ENCODE peak calls at places on chromosomes 11 and 22, in four cellular contexts. O is stomach, X is HCT116, S is tibial nerve. J is an unnamed sample.

GRCh38 chr11:86947541-86947940 is 7.7 kb downstream of the FZD4 start:
- DNase-seq in O (no peak), X (no peak), S (no peak), J (no peak)

GRCh38 chr11:112826026-112826425 is 135.2 kb upstream of the NCAM1 start:
- DNase-seq in O (no peak), X (no peak), S (no peak), J (no peak)

GRCh38 chr11:83467841-83468240 is 181.7 kb upstream of the CCDC90B start:
- DNase-seq in O (no peak), X (no peak), S (no peak), J (no peak)

GRCh38 chr22:46004105-46004866 is 27.3 kb upstream of the WNT7B start:
- DNase-seq in O (no peak), X (no peak), S (no peak), J (no peak)

GRCh38 chr22:49119551-49119952 is 708.1 kb downstream of the BRD1 start:
- DNase-seq in O (no peak), X (no peak), S (no peak), J (no peak)

GRCh38 chr11:76888989-76889388 is 28.3 kb downstream of the ACER3 start:
- DNase-seq in O (no peak), X (no peak), S (no peak), J (peak; percentile 81)

GRCh38 chr11:73189723-73190556 is 28.1 kb upstream of the P2RY2 start:
- DNase-seq in O (peak; percentile 18), X (no peak), S (no peak), J (no peak)

GRCh38 chr22:28989035-28989464 is 72.6 kb downstream of the C22orf31 start:
- DNase-seq in O (no peak), X (no peak), S (no peak), J (no peak)

GRCh38 chr22:20056696-20057386 is 23.2 kb upstream of the DGCR8 start:
- DNase-seq in O (no peak), X (no peak), S (no peak), J (no peak)

GRCh38 chr11:123434262-123434661 is 4.2 kb downstream of the GRAMD1B start:
- DNase-seq in O (no peak), X (peak; percentile 43), S (no peak), J (no peak)

GRCh38 chr22:33024626-33025025 is 33.6 kb downstream of the SYN3 start:
- DNase-seq in O (no peak), X (no peak), S (no peak), J (no peak)

GRCh38 chr11:10478066-10478465 is 23.0 kb downstream of the AMPD3 start:
- DNase-seq in O (no peak), X (no peak), S (no peak), J (no peak)

GRCh38 chr22:43796567-43796966 is 15.5 kb downstream of the EFCAB6 start:
- DNase-seq in O (no peak), X (peak; percentile 6), S (no peak), J (no peak)

GRCh38 chr11:134359646-134360045 is 27.9 kb downstream of the GLB1L2 start:
- DNase-seq in O (no peak), X (no peak), S (no peak), J (no peak)

GRCh38 chr11:123357990-123358827 is 71.9 kb upstream of the GRAMD1B start:
- DNase-seq in O (no peak), X (no peak), S (no peak), J (no peak)

GRCh38 chr11:6647836-6648235 is 7.8 kb downstream of the DCHS1 start:
- DNase-seq in O (no peak), X (no peak), S (no peak), J (no peak)

GRCh38 chr11:31903225-31904074 is 92.3 kb upstream of the PAX6 start:
- DNase-seq in O (no peak), X (no peak), S (peak; percentile 13), J (no peak)

GRCh38 chr11:76233936-76234703 is 27.8 kb upstream of the WNT11 start:
- DNase-seq in O (no peak), X (no peak), S (peak; percentile 62), J (peak; percentile 82)

GRCh38 chr11:126669416-126669815 is 313.9 kb downstream of the ST3GAL4 start:
- DNase-seq in O (no peak), X (no peak), S (no peak), J (no peak)

GRCh38 chr11:72038491-72038890 is 39.8 kb downstream of the IL18BP start:
- DNase-seq in O (peak; percentile 55), X (no peak), S (peak; percentile 71), J (no peak)

GRCh38 chr11:68497761-68498160 is 37.2 kb downstream of the PPP6R3 start:
- DNase-seq in O (no peak), X (no peak), S (no peak), J (no peak)

GRCh38 chr22:20966883-20967696 is at the start of gene AIFM3:
- DNase-seq in O (no peak), X (no peak), S (no peak), J (no peak)

GRCh38 chr11:129861702-129862107 is 33.7 kb downstream of the NFRKB start:
- DNase-seq in O (peak; percentile 89), X (peak; percentile 61), S (peak; percentile 32), J (no peak)

GRCh38 chr11:19816040-19816439 is 103.4 kb downstream of the NAV2 start:
- DNase-seq in O (no peak), X (no peak), S (no peak), J (no peak)

GRCh38 chr22:48743601-48744282 is 1083.9 kb downstream of the BRD1 start:
- DNase-seq in O (peak; percentile 18), X (no peak), S (no peak), J (no peak)

GRCh38 chr22:22770881-22771280 is 116.7 kb upstream of the IGLL5 start:
- DNase-seq in O (no peak), X (no peak), S (no peak), J (no peak)

GRCh38 chr11:108669711-108670110 is 4.8 kb downstream of the DDX10 start:
- DNase-seq in O (no peak), X (no peak), S (no peak), J (no peak)

GRCh38 chr11:14308897-14309387 is 50.0 kb downstream of the RRAS2 start:
- DNase-seq in O (no peak), X (no peak), S (no peak), J (no peak)

GRCh38 chr11:113618360-113618759 is 87.7 kb downstream of the TMPRSS5 start:
- DNase-seq in O (no peak), X (no peak), S (no peak), J (no peak)

GRCh38 chr11:27398413-27398780 is 35.4 kb upstream of the CCDC34 start:
- DNase-seq in O (no peak), X (no peak), S (no peak), J (no peak)

GRCh38 chr22:48335442-48336139 is 1492.1 kb downstream of the BRD1 start:
- DNase-seq in O (no peak), X (no peak), S (no peak), J (no peak)

GRCh38 chr11:33670250-33671011 is 30.2 kb downstream of the C11orf91 start:
- DNase-seq in O (no peak), X (no peak), S (no peak), J (no peak)

GRCh38 chr11:90476442-90477007 is 253.7 kb upstream of the CHORDC1 start:
- DNase-seq in O (peak; percentile 37), X (peak; percentile 21), S (peak; percentile 5), J (peak; percentile 27)

DNA sequence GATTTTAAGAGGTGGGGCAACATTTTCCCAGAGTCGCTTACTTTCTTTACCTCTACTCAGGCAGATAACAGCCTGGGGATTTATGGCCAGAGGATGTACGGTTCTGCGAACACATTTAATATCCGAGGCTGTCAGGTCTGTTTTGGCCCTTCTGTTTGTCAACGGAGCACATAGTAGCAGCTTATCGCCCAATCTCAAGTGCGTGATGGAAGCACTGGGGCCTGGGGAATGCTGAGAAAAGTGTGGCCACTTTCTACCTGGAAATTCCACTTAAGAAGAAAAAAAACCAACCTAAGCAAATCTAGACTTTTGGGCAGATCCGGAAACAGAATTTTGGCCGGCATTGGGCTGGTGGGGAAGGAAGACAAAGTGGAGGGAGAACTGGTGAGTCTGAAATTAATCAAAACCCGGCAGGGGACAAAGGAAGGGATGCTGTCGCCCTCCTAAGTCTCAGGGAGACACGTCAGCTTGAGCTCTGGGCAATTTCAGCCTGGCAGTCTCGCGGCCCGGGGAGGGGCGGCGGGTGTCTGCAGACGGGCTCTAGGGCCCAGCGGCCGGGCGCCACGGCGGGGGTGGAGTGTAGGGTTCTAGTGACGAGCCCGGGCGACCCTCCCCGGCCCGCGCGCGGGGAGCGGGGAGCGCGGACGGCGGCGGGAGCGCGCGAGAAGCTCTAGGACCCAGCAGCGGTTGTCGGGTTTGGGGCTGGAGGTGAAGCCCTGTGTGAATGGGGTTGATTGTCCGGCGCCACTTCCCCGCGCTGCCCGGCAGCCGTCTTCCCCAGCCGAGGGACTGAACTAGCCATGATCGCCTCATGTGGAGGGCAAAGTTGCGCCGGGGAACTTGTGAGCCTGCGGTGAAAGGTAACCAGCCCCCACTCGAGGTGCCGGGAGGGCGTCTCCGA is at the start of gene AMOTL1:
- DNase-seq in O (peak; percentile 71), X (peak; percentile 65), S (peak; percentile 78), J (peak; percentile 88)
- TF ChIP-seq POLR2A in O (no peak), X (peak; percentile 21), S (peak; percentile 53), J (peak; percentile 51)

DNA sequence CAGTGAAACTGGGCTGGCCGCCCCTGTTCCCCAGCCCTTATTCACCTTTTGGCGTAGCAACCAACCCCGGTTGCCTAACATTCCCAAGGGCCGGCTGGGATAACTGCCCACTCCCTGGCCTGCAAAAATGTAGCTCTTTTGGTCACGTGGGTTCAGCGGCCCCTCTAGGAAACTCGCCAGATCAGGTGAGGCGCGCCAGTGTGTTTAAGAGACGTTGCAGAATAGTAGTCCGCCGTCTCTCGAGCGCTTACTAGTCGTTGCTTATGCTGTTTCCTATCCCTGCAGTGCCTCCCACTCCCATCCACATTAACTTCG is 592 bp downstream of the CEP57 start:
- DNase-seq in O (peak; percentile 71), X (peak; percentile 28), S (peak; percentile 61), J (peak; percentile 86)
- TF ChIP-seq POLR2A in O (no peak), X (no peak), S (no peak), J (no peak)

GRCh38 chr11:118010738-118011461 is 24.7 kb downstream of the IL10RA start:
- DNase-seq in O (peak; percentile 52), X (no peak), S (peak; percentile 54), J (no peak)
- TF ChIP-seq POLR2A in O (no peak), X (no peak), S (no peak), J (no peak)

DNA sequence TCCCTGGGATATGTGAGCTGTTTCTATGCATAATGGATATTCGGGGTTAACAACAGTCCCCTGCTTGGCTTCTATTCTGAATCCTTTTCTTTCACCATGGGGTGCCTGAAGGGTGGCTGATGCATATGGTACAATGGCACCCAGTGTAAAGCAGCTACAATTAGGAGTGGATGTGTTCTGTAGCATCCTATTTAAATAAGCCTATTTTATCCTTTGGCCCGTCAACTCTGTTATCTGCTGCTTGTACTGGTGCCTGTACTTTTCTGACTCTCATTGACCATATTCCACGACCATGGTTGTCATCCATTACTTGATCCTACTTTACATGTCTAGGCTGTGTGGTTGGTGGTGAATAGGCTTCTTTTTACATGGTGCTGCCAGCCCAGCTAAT is 1.3 kb downstream of the TUG1 start:
- DNase-seq in O (no peak), X (no peak), S (no peak), J (peak; percentile 32)
- TF ChIP-seq POLR2A in O (no peak), X (no peak), S (no peak), J (no peak)

J was measured in erythroblast.